ENCODE peak calls at places on chromosomes 11 and 22, in five cellular contexts. A is AG10803, Y is cardiac fibroblast, T is fibroblast of the aortic adventitia, X is GM13976. S is an unnamed sample.

GRCh38 chr22:35430897-35431322 is 31.0 kb downstream of the MCM5 start:
- DNase-seq in X (peak; percentile 80), Y (peak; percentile 96), A (peak; percentile 92), T (peak; percentile 96), S (peak; percentile 60)

GRCh38 chr22:40721266-40721665 is 42.0 kb downstream of the MCHR1 start:
- DNase-seq in T (peak; percentile 25), X (no peak), Y (no peak), A (peak; percentile 27), S (no peak)

GRCh38 chr22:35409783-35410662 is 10.1 kb downstream of the MCM5 start:
- DNase-seq in A (no peak), Y (peak; percentile 12), X (peak; percentile 86), T (no peak), S (peak; percentile 85)

GRCh38 chr11:84247931-84248330 is 961.8 kb upstream of the CCDC90B start:
- DNase-seq in A (no peak), Y (peak; percentile 6), X (no peak), T (peak; percentile 22), S (no peak)

GRCh38 chr11:44538375-44539054 is 26.9 kb upstream of the CD82 start:
- DNase-seq in Y (peak; percentile 78), X (peak; percentile 88), T (peak; percentile 72), A (peak; percentile 53), S (peak; percentile 89)

GRCh38 chr11:17343907-17344306 is 7.7 kb upstream of the NCR3LG1 start:
- DNase-seq in Y (peak; percentile 87), T (peak; percentile 92), X (peak; percentile 24), A (peak; percentile 72), S (no peak)

GRCh38 chr11:131235328-131236298 is 134.8 kb upstream of the NTM start:
- DNase-seq in A (no peak), X (no peak), Y (no peak), T (no peak), S (no peak)

GRCh38 chr22:37187891-37188761 is at the start of gene C1QTNF6:
- DNase-seq in A (peak; percentile 43), T (peak; percentile 60), Y (peak; percentile 87), X (no peak), S (no peak)

GRCh38 chr11:131041331-131042040 is 125.2 kb upstream of the SNX19 start:
- DNase-seq in X (no peak), T (no peak), A (peak; percentile 27), Y (no peak), S (no peak)

GRCh38 chr11:44618561-44619425 is 53.3 kb downstream of the CD82 start:
- DNase-seq in Y (no peak), X (no peak), T (no peak), A (no peak), S (no peak)

GRCh38 chr11:41849250-41849649 is 389.8 kb upstream of the LRRC4C start:
- DNase-seq in X (no peak), T (no peak), A (no peak), Y (no peak), S (no peak)

GRCh38 chr11:46293616-46294015 is 16.2 kb downstream of the CREB3L1 start:
- DNase-seq in A (peak; percentile 98), Y (peak; percentile 76), X (no peak), T (peak; percentile 89), S (no peak)

GRCh38 chr11:128026596-128026995 is 560.8 kb downstream of the ETS1 start:
- DNase-seq in A (peak; percentile 97), T (peak; percentile 96), X (no peak), Y (peak; percentile 92), S (no peak)

GRCh38 chr11:131692151-131692550 is 321.7 kb downstream of the NTM start:
- DNase-seq in X (no peak), T (no peak), Y (no peak), A (no peak), S (no peak)

GRCh38 chr11:120079750-120080610 is 57.9 kb downstream of the TRIM29 start:
- DNase-seq in X (no peak), Y (no peak), T (no peak), A (no peak), S (no peak)

GRCh38 chr11:117408356-117408755 is 80.7 kb downstream of the CEP164 start:
- DNase-seq in T (no peak), Y (no peak), X (no peak), A (no peak), S (no peak)

GRCh38 chr22:38927033-38927789 is 30.2 kb upstream of the APOBEC3A start:
- DNase-seq in Y (peak; percentile 57), T (peak; percentile 29), X (peak; percentile 77), A (peak; percentile 38), S (peak; percentile 65)

GRCh38 chr11:5618807-5619206 is 6.0 kb upstream of the TRIM34 start:
- DNase-seq in T (peak; percentile 80), A (peak; percentile 74), X (no peak), Y (peak; percentile 39), S (no peak)

GRCh38 chr11:1824221-1825038 is 10.4 kb upstream of the SYT8 start:
- DNase-seq in T (no peak), A (no peak), Y (no peak), X (peak; percentile 27), S (no peak)

GRCh38 chr11:68925613-68926012 is 21.9 kb downstream of the IGHMBP2 start:
- DNase-seq in X (no peak), Y (no peak), A (no peak), T (no peak), S (no peak)

GRCh38 chr11:14424096-14424495 is 65.1 kb upstream of the RRAS2 start:
- DNase-seq in A (peak; percentile 59), Y (peak; percentile 32), T (peak; percentile 41), X (no peak), S (no peak)

GRCh38 chr11:11420512-11420911 is 67.5 kb upstream of the CSNK2A3 start:
- DNase-seq in T (no peak), A (no peak), X (no peak), Y (no peak), S (no peak)

GRCh38 chr22:47476226-47476625 is 713.8 kb downstream of the TBC1D22A start:
- DNase-seq in Y (no peak), X (no peak), T (no peak), A (no peak), S (no peak)

GRCh38 chr22:23242473-23243001 is 62.2 kb downstream of the BCR start:
- DNase-seq in A (no peak), X (no peak), Y (peak; percentile 27), T (no peak), S (no peak)

GRCh38 chr11:60161766-60162165 is 21.1 kb downstream of the MS4A6A start:
- DNase-seq in T (no peak), A (no peak), Y (no peak), X (no peak), S (no peak)

GRCh38 chr11:14644396-14645246 is 1.0 kb downstream of the PDE3B start:
- DNase-seq in A (no peak), X (peak; percentile 62), Y (peak; percentile 13), T (peak; percentile 9), S (no peak)

GRCh38 chr11:27124514-27125264 is 84.1 kb downstream of the BBOX1 start:
- DNase-seq in Y (peak; percentile 56), T (peak; percentile 65), A (peak; percentile 59), X (no peak), S (no peak)
- TF ChIP-seq CTCF in Y (no peak), T (peak; percentile 25), A (peak; percentile 60), X (no peak), S (no peak)

GRCh38 chr11:104254347-104254746 is 90.4 kb upstream of the PDGFD start:
- DNase-seq in X (no peak), Y (peak; percentile 62), A (no peak), T (peak; percentile 19), S (peak; percentile 8)

GRCh38 chr11:104260456-104260855 is 96.5 kb upstream of the PDGFD start:
- DNase-seq in A (no peak), Y (no peak), X (no peak), T (no peak), S (no peak)

GRCh38 chr11:104259121-104259610 is 95.2 kb upstream of the PDGFD start:
- DNase-seq in T (no peak), Y (no peak), A (no peak), X (no peak), S (no peak)

DNA sequence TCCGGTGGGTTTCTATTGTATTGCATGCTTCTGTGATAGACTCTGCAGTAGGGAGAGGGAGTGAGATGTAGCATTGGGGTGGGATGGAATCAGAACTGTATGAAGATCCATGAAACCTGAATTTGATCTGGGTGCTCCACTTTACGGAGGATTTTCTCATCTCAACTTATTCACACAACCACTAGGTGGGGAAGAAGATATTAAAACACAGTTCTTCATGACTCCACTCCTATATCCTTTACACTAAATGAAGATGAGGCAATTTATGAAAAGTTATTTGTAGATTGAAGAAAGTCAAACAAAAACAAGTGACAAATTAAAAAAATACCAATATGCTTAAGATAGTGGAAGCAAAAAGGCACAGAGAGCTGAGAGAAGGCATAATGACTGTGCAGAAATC is 92.6 kb upstream of the PDGFD start:
- DNase-seq in A (no peak), Y (peak; percentile 45), T (peak; percentile 28), X (no peak), S (no peak)
- TF ChIP-seq CTCF in A (peak; percentile 25), Y (peak; percentile 21), T (no peak), X (no peak), S (no peak)

GRCh38 chr11:129905402-129905801 is 10.0 kb upstream of the NFRKB start:
- DNase-seq in X (no peak), Y (no peak), A (no peak), T (no peak), S (no peak)

GRCh38 chr11:129910360-129910759 is 15.0 kb upstream of the NFRKB start:
- DNase-seq in Y (no peak), A (no peak), T (no peak), X (no peak), S (no peak)

GRCh38 chr11:129917231-129917630 is 21.9 kb upstream of the NFRKB start:
- DNase-seq in X (no peak), Y (no peak), T (peak; percentile 71), A (peak; percentile 27), S (no peak)

DNA sequence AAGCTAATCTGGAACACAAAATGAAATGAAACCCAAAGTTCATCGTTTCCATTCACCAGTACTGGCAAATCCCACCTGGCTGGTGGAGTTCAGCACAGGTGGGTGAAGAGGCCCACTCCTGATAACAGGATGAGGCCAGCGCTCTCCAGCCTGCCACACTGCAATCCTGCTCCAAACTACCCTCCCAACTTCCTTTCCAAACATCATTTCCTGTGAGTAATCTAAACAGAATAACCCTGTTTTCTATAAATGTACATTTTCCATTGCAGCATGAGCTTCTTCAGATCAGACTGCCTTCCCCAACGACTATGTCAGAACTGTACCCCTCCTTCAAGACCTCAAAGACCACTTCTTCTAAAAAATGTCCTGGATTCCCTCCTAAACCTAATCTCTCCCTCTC is 15.9 kb upstream of the NFRKB start:
- DNase-seq in X (no peak), A (no peak), Y (peak; percentile 32), T (peak; percentile 17), S (no peak)
- TF ChIP-seq CTCF in X (no peak), A (no peak), Y (no peak), T (no peak), S (no peak)

DNA sequence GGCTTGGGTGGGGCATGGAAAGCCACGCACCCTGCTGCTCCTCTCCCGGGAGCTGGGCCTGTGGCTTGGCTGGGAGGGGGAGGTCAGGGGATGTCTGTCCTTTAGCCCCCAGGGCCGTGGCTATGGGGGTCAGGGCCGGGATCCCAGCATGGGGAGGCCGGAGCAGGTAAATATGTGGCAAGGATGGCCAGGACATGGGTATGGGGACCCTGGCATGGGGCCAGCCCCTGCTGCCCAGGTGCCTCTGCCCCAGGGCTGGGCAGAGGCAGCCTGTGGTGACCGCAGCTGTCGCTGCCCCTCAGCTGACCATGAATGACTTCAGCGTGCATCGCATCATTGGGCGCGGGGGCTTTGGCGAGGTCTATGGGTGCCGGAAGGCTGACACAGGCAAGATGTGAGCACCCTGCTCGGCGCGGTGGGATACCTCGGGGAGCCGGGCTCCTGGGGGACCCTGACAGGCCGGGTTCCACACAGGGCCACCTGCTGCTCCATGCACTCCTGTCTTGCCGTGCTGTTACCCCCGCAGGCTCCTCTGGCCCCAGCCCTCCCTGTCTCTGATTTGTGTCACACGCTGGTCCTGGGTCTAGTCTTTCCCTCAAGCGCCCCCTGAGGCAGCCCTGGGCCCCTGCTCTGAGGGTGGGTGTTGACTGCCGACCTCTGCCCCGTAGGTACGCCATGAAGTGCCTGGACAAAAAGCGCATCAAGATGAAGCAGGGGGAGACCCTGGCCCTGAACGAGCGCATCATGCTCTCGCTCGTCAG is 8.1 kb upstream of the ANKRD13D start:
- DNase-seq in A (no peak), Y (no peak), X (no peak), T (no peak), S (no peak)
- TF ChIP-seq CTCF in A (no peak), Y (no peak), X (no peak), T (no peak), S (no peak)

S was measured in GM13977.